ENCODE peak calls at places on chromosomes 7 and 10, in five cellular contexts. F, S, N, I and K are unnamed samples.

GRCh38 chr7:43784030-43785001 is 25.8 kb downstream of the BLVRA start:
- DNase-seq in I (no peak), F (no peak), N (no peak), S (peak; percentile 6), K (no peak)

GRCh38 chr10:19974554-19974953 is 158.3 kb downstream of the PLXDC2 start:
- DNase-seq in S (no peak), I (no peak), N (no peak), F (no peak), K (no peak)

GRCh38 chr10:92761576-92761975 is 71.8 kb downstream of the HHEX start:
- DNase-seq in I (no peak), N (no peak), S (no peak), F (no peak), K (peak; percentile 76)

GRCh38 chr10:97648557-97649404 is 8.3 kb downstream of the PI4K2A start:
- DNase-seq in N (peak; percentile 95), F (peak; percentile 58), I (no peak), S (peak; percentile 96), K (peak; percentile 73)

GRCh38 chr7:47483604-47484273 is 98.2 kb downstream of the TNS3 start:
- DNase-seq in S (peak; percentile 38), N (no peak), F (no peak), I (no peak), K (no peak)

GRCh38 chr7:149090397-149091195 is at the start of gene ZNF786:
- DNase-seq in N (peak; percentile 72), F (peak; percentile 85), S (peak; percentile 87), I (peak; percentile 91), K (peak; percentile 97)

GRCh38 chr7:136925049-136925448 is 56.6 kb downstream of the CHRM2 start:
- DNase-seq in S (peak; percentile 74), N (peak; percentile 69), F (no peak), I (no peak), K (no peak)

GRCh38 chr10:84198206-84198915 is 4.0 kb downstream of the CDHR1 start:
- DNase-seq in S (no peak), F (no peak), N (no peak), I (no peak), K (no peak)

GRCh38 chr10:102628451-102628911 is 15.8 kb upstream of the TRIM8 start:
- DNase-seq in S (no peak), I (no peak), N (no peak), F (no peak), K (peak; percentile 35)

GRCh38 chr7:44971991-44972441 is 6.8 kb downstream of the MYO1G start:
- DNase-seq in S (no peak), I (no peak), F (no peak), N (no peak), K (no peak)

GRCh38 chr7:141416691-141417268 is 134.4 kb upstream of the AGK start:
- DNase-seq in S (no peak), F (no peak), I (no peak), N (no peak), K (no peak)

GRCh38 chr10:49174261-49174925 is 13.8 kb downstream of the TMEM273 start:
- DNase-seq in F (no peak), S (no peak), N (no peak), I (no peak), K (no peak)

GRCh38 chr10:86255405-86256251 is 111.0 kb downstream of the GRID1 start:
- DNase-seq in N (no peak), F (peak; percentile 16), I (no peak), S (no peak), K (no peak)

GRCh38 chr10:78229950-78230675 is 196.4 kb downstream of the RPS24 start:
- DNase-seq in I (no peak), N (no peak), S (no peak), F (no peak), K (no peak)

GRCh38 chr10:124339951-124340760 is 78.6 kb downstream of the OAT start:
- DNase-seq in S (peak; percentile 64), F (peak; percentile 18), I (no peak), N (peak; percentile 13), K (peak; percentile 98)
- H3K9ac ChIP-seq in S (no peak overlapping the region), F (no peak overlapping the region), I (no peak overlapping the region), N (peak overlapping the region; percentile 60), K (no peak overlapping the region)

GRCh38 chr10:119543814-119544642 is 1.5 kb upstream of the RGS10 start:
- DNase-seq in N (peak; percentile 16), S (no peak), I (peak; percentile 26), F (no peak), K (no peak)
- H3K9ac ChIP-seq in N (no peak overlapping the region), S (no peak overlapping the region), I (no peak overlapping the region), F (peak overlapping the region; percentile 35), K (peak overlapping the region; percentile 69)

DNA sequence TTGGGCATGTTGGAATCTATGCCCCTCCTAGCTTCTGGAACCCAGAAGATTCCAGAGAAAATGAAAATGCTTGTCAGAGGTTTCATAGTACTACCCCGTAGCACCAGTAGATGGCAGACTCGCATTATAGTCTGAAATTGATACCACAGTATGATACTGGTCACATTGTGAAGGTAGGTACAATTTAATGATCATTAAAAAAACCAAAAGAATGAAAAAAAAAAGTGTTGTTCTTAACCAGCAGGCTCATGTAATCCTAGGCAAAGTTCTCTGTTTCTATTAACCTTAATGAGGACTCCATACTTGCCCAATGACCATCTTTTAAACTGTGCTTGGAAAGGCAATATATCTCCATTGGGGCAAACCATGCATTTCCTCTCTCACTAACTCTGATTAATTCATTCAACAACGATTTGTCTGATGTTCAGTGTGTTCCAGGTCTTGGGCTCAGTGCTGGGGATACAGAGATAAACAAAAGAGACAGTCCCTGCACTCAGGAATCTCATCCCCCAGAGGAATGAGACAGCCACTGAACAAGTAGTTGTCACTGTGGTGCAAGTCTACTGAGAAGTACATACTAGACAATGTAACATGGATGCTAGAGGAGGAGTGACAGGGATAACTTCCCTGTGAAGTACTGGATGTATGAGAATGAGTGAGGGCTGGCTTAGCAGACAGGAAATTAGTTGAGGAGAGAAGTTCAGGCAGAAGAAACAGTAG is 223.5 kb upstream of the PHYHIPL start:
- DNase-seq in S (peak; percentile 42), F (no peak), I (peak; percentile 42), N (peak; percentile 25), K (peak; percentile 79)
- H3K9ac ChIP-seq in S (no peak overlapping the region), F (no peak overlapping the region), I (no peak overlapping the region), N (no peak overlapping the region), K (peak overlapping the region; percentile 70)

DNA sequence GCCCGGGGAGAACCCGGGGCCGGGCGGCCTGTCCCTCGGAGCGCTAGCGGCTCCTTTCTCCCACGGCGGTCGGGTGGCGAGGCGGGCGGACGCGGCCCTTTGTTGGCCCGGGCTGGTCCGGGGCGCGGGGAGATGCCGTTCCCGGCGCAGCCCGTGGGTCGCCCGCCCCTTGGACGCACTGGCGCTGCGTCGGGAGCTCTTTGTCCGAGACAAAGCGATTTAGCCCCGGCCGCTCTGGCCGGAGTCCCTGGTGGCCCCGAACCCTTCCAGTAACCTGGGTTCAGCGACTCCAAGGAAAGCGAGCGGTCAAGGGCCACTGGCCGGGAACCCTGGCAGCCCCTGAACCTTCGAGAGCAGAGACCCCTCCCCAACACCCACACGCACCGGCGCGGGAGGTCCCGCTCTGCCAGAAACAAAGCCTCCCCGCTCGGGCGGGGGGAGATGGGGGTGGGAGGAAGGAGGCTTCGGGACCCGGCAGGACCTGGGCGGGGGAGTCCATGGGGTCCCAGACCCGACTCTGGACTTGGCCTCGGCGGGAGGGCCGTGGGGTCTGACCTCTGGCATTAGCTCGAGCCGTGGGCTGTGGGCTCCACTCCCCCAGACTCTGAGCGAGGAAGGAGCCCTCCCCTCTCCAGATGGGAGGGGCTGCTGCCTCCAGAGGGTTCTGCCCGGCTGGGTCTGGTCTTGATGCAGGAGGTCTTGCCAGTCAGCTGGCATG is 832 bp downstream of the DPYSL4 start:
- DNase-seq in N (no peak), S (no peak), F (no peak), I (no peak), K (peak; percentile 40)
- H3K9ac ChIP-seq in N (peak overlapping the region; percentile 76), S (peak overlapping the region; percentile 63), F (no peak overlapping the region), I (peak overlapping the region; percentile 88), K (peak overlapping the region; percentile 73)

GRCh38 chr10:116001976-116002375 is 271.0 kb downstream of the GFRA1 start:
- DNase-seq in S (no peak), F (no peak), N (no peak), I (no peak), K (no peak)
- H3K9ac ChIP-seq in S (no peak overlapping the region), F (no peak overlapping the region), N (no peak overlapping the region), I (no peak overlapping the region), K (no peak overlapping the region)

GRCh38 chr7:34034728-34035127 is 129.4 kb downstream of the BMPER start:
- DNase-seq in S (no peak), I (no peak), N (no peak), F (no peak), K (no peak)
- H3K9ac ChIP-seq in S (no peak overlapping the region), I (no peak overlapping the region), N (no peak overlapping the region), F (no peak overlapping the region), K (no peak overlapping the region)